ENCODE peak calls at places on chromosomes 4 and X, in five cellular contexts. One of them, this sample, is unnamed. For H3K36me3, the result is how much of the 10 kb centered on the place peaks cover.

GRCh38 chrX:80721186-80721585 is 88.5 kb downstream of the BRWD3 start:
- DNase-seq in transverse colon: no peak
- DNase-seq in K562: no peak
- DNase-seq in ovary: no peak
- DNase-seq in GM12878: no peak
- DNase-seq in this sample: no peak

GRCh38 chr4:8729408-8730149 is 137.0 kb downstream of the CPZ start:
- DNase-seq in ovary: no peak
- DNase-seq in transverse colon: peak
- DNase-seq in GM12878: no peak
- DNase-seq in K562: no peak
- DNase-seq in this sample: no peak

GRCh38 chrX:134377537-134377936 is 82.4 kb upstream of the HPRT1 start:
- DNase-seq in K562: no peak
- DNase-seq in transverse colon: no peak
- DNase-seq in ovary: no peak
- DNase-seq in GM12878: no peak
- DNase-seq in this sample: no peak

GRCh38 chrX:151982217-151982616 is 7.7 kb upstream of the GABRE start:
- DNase-seq in transverse colon: no peak
- DNase-seq in K562: no peak
- DNase-seq in GM12878: no peak
- DNase-seq in ovary: no peak
- DNase-seq in this sample: no peak

GRCh38 chr4:16270654-16271328 is 44.5 kb upstream of the TAPT1 start:
- DNase-seq in ovary: no peak
- DNase-seq in transverse colon: no peak
- DNase-seq in K562: peak
- DNase-seq in GM12878: no peak
- DNase-seq in this sample: no peak

GRCh38 chrX:40843643-40844042 is 108.3 kb upstream of the MED14 start:
- DNase-seq in K562: no peak
- DNase-seq in transverse colon: no peak
- DNase-seq in GM12878: no peak
- DNase-seq in ovary: no peak
- DNase-seq in this sample: no peak

GRCh38 chrX:154325541-154325940 is 29.9 kb downstream of the TKTL1 start:
- DNase-seq in GM12878: no peak
- DNase-seq in ovary: no peak
- DNase-seq in transverse colon: no peak
- DNase-seq in K562: no peak
- DNase-seq in this sample: no peak

GRCh38 chr4:94332983-94333590 is 9.5 kb downstream of the HPGDS start:
- DNase-seq in GM12878: no peak
- DNase-seq in transverse colon: no peak
- DNase-seq in ovary: no peak
- DNase-seq in K562: no peak
- DNase-seq in this sample: no peak

GRCh38 chr4:159341486-159341885 is 238.6 kb downstream of the RAPGEF2 start:
- DNase-seq in GM12878: no peak
- DNase-seq in ovary: no peak
- DNase-seq in transverse colon: no peak
- DNase-seq in K562: no peak
- DNase-seq in this sample: no peak

GRCh38 chrX:106917830-106918500 is 2.2 kb upstream of the CLDN2 start:
- DNase-seq in K562: no peak
- DNase-seq in GM12878: no peak
- DNase-seq in ovary: no peak
- DNase-seq in transverse colon: no peak
- DNase-seq in this sample: no peak
- TF ChIP-seq EP300 in K562: no peak
- TF ChIP-seq EP300 in GM12878: no peak
- TF ChIP-seq EP300 in ovary: no peak
- TF ChIP-seq EP300 in transverse colon: no peak
- TF ChIP-seq EP300 in this sample: no peak

GRCh38 chrX:43467608-43468234 is 188.4 kb upstream of the MAOA start:
- DNase-seq in transverse colon: no peak
- DNase-seq in ovary: no peak
- DNase-seq in GM12878: no peak
- DNase-seq in K562: no peak
- DNase-seq in this sample: no peak
- TF ChIP-seq CTCF in transverse colon: no peak
- TF ChIP-seq CTCF in ovary: no peak
- TF ChIP-seq CTCF in GM12878: no peak
- TF ChIP-seq CTCF in K562: peak
- TF ChIP-seq CTCF in this sample: no peak

DNA sequence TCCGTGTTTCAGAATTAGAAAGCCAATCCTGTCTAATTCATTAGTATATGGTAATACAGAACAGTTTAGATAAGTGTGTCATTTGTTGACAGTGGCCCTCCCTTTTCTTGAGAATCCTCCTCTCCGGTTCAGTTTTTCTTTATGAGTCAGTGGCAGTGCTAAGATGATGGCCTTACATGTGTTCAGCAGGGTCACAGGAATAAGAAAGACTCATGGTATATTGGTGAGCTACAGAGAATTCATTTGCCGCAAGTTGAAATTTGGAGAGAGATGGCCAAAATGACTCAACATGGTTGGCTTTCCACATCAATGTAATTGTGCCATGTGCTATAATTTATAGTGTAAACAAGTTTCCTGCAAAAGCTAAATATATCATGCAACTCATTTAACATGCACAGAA is 374.2 kb downstream of the AFF2 start:
- DNase-seq in K562: no peak
- DNase-seq in GM12878: no peak
- DNase-seq in transverse colon: no peak
- DNase-seq in ovary: no peak
- DNase-seq in this sample: no peak
- H3K36me3 ChIP-seq in K562: under half
- H3K36me3 ChIP-seq in GM12878: under half
- H3K36me3 ChIP-seq in transverse colon: under half
- H3K36me3 ChIP-seq in ovary: under half
- H3K36me3 ChIP-seq in this sample: under half

GRCh38 chr4:29581469-29581868 is 1138.7 kb upstream of the PCDH7 start:
- DNase-seq in K562: no peak
- DNase-seq in transverse colon: no peak
- DNase-seq in GM12878: no peak
- DNase-seq in ovary: peak
- DNase-seq in this sample: no peak

GRCh38 chr4:29578329-29578728 is 1141.8 kb upstream of the PCDH7 start:
- DNase-seq in K562: no peak
- DNase-seq in GM12878: no peak
- DNase-seq in ovary: no peak
- DNase-seq in transverse colon: no peak
- DNase-seq in this sample: no peak
- TF ChIP-seq EP300 in K562: no peak
- TF ChIP-seq EP300 in GM12878: no peak
- TF ChIP-seq EP300 in ovary: no peak
- TF ChIP-seq EP300 in transverse colon: no peak
- TF ChIP-seq EP300 in this sample: no peak

DNA sequence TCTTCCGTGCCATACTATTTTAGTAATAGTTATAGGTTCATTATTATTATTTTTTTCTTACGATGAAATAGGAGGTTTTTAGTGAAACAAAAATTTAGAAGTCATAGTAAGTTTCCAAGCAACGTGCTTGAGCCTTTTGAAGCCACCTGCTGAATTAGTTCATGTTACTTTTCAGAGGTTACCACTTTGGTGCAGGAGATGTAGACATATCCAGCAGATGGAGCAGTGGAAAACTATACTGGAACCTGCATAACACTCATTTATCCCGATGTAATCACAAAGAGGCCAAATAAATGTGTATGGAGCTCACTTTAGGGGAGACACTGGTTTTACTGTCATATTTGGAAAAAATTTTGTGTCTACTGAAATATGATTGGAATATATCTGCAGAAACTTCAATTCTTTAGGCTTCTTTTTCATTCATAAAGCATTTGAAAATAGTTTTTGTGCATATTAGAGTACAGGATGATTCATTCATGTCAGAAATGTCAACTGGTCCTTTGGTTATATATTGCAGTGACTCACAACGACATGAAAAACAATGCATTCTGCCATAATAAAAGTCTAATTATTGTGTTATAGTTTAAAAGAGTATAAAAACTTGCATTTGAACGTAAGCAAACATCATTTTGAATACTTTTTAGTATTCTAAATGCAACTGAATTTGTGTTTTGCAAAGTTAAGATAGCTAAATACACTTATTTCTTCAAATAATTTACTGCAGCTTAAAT is 2182.9 kb upstream of the TENM3 start:
- DNase-seq in GM12878: no peak
- DNase-seq in transverse colon: no peak
- DNase-seq in K562: no peak
- DNase-seq in ovary: no peak
- DNase-seq in this sample: no peak
- TF ChIP-seq CTCF in GM12878: no peak
- TF ChIP-seq CTCF in transverse colon: no peak
- TF ChIP-seq CTCF in K562: no peak
- TF ChIP-seq CTCF in ovary: no peak
- TF ChIP-seq CTCF in this sample: no peak

GRCh38 chr4:184400891-184401290 is 73.5 kb downstream of the IRF2 start:
- DNase-seq in K562: no peak
- DNase-seq in GM12878: no peak
- DNase-seq in transverse colon: no peak
- DNase-seq in ovary: no peak
- DNase-seq in this sample: no peak

GRCh38 chr4:184400375-184400870 is 73.9 kb downstream of the IRF2 start:
- DNase-seq in K562: no peak
- DNase-seq in transverse colon: no peak
- DNase-seq in ovary: no peak
- DNase-seq in GM12878: no peak
- DNase-seq in this sample: no peak

GRCh38 chr4:184397516-184398163 is 76.7 kb downstream of the IRF2 start:
- DNase-seq in transverse colon: no peak
- DNase-seq in ovary: no peak
- DNase-seq in K562: no peak
- DNase-seq in GM12878: no peak
- DNase-seq in this sample: no peak

GRCh38 chr4:184398741-184399504 is 75.4 kb downstream of the IRF2 start:
- DNase-seq in K562: no peak
- DNase-seq in GM12878: no peak
- DNase-seq in ovary: no peak
- DNase-seq in transverse colon: no peak
- DNase-seq in this sample: no peak

DNA sequence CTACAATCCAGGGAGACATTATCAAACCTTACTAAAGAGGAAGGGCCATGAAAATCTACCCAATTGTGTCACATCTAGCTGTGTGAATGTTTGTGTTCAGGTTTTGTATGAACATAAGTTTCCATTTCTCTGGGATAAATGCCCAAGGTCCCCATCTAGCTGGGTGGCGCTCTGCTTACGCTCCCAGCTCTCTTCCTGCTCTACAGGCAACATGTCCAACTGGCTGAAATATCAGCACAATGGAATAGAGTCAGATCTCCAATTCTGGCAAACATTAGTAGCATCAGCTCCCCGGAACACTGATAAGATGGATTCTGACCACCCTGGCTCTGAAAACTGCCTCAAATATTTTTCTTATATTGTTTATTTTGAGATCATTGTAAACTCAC is 74.9 kb downstream of the IRF2 start:
- DNase-seq in GM12878: no peak
- DNase-seq in ovary: no peak
- DNase-seq in K562: no peak
- DNase-seq in transverse colon: no peak
- DNase-seq in this sample: no peak
- H3K36me3 ChIP-seq in GM12878: under half
- H3K36me3 ChIP-seq in ovary: under half
- H3K36me3 ChIP-seq in K562: under half
- H3K36me3 ChIP-seq in transverse colon: under half
- H3K36me3 ChIP-seq in this sample: under half

GRCh38 chrX:100994352-100995281 is 25.1 kb downstream of the ARL13A start:
- DNase-seq in K562: peak
- DNase-seq in transverse colon: no peak
- DNase-seq in GM12878: peak
- DNase-seq in ovary: no peak
- DNase-seq in this sample: no peak

GRCh38 chrX:100995469-100995868 is 26.0 kb downstream of the ARL13A start:
- DNase-seq in GM12878: no peak
- DNase-seq in K562: no peak
- DNase-seq in transverse colon: no peak
- DNase-seq in ovary: no peak
- DNase-seq in this sample: no peak

GRCh38 chrX:100984818-100985217 is 15.3 kb downstream of the ARL13A start:
- DNase-seq in transverse colon: no peak
- DNase-seq in GM12878: no peak
- DNase-seq in K562: no peak
- DNase-seq in ovary: no peak
- DNase-seq in this sample: no peak

DNA sequence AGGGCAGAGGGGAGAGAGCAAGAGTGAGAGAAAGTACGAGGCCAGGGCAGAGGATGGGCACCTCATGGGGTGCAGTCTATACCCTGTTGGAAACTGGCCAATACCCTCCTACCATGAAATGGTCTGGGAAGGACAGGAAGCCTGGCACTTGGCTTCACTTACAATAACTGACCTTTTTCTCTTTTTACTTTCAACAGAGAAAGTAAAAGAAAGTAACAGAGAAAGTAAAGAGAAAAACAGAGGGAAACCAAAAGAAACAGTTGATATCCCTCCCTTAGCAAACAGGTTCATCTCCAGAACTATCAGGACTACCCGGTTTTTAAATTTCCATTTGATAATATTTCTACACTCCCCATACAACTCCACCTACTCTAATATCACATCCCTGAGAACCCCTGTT is 20.6 kb downstream of the ARL13A start:
- DNase-seq in K562: no peak
- DNase-seq in transverse colon: no peak
- DNase-seq in GM12878: no peak
- DNase-seq in ovary: no peak
- DNase-seq in this sample: no peak
- TF ChIP-seq EP300 in K562: no peak
- TF ChIP-seq EP300 in transverse colon: no peak
- TF ChIP-seq EP300 in GM12878: no peak
- TF ChIP-seq EP300 in ovary: no peak
- TF ChIP-seq EP300 in this sample: no peak

GRCh38 chrX:72003811-72004750 is 93.4 kb downstream of the NHSL2 start:
- DNase-seq in K562: no peak
- DNase-seq in GM12878: no peak
- DNase-seq in ovary: peak
- DNase-seq in transverse colon: no peak
- DNase-seq in this sample: peak
- TF ChIP-seq CTCF in K562: peak
- TF ChIP-seq CTCF in GM12878: no peak
- TF ChIP-seq CTCF in ovary: no peak
- TF ChIP-seq CTCF in transverse colon: no peak
- TF ChIP-seq CTCF in this sample: no peak

GRCh38 chr4:185357220-185357619 is 38.5 kb downstream of the LRP2BP start:
- DNase-seq in GM12878: no peak
- DNase-seq in transverse colon: no peak
- DNase-seq in ovary: no peak
- DNase-seq in K562: no peak
- DNase-seq in this sample: no peak
- H3K36me3 ChIP-seq in GM12878: under half
- H3K36me3 ChIP-seq in transverse colon: under half
- H3K36me3 ChIP-seq in ovary: under half
- H3K36me3 ChIP-seq in K562: under half
- H3K36me3 ChIP-seq in this sample: under half